ENCODE peak calls at places on chromosomes 1 and 21, in four cellular contexts. One of them, this sample, is unnamed.

GRCh38 chr1:155961937-155962336 is 16.4 kb downstream of the ARHGEF2 start:
- DNase-seq in hypothalamus: no peak
- DNase-seq in fibroblast of pulmonary artery: peak
- DNase-seq in NCI-H460: peak
- DNase-seq in this sample: no peak

GRCh38 chr1:99503276-99503747 is 142.6 kb upstream of the PALMD start:
- DNase-seq in hypothalamus: no peak
- DNase-seq in fibroblast of pulmonary artery: peak
- DNase-seq in NCI-H460: no peak
- DNase-seq in this sample: no peak

GRCh38 chr1:207241164-207241934 is 80.1 kb upstream of the CD55 start:
- DNase-seq in hypothalamus: no peak
- DNase-seq in fibroblast of pulmonary artery: no peak
- DNase-seq in NCI-H460: peak
- DNase-seq in this sample: no peak

GRCh38 chr1:205959789-205960188 is 16.5 kb upstream of the SLC26A9 start:
- DNase-seq in hypothalamus: no peak
- DNase-seq in fibroblast of pulmonary artery: no peak
- DNase-seq in NCI-H460: no peak
- DNase-seq in this sample: no peak

GRCh38 chr1:110390692-110391232 is at the start of gene SLC16A4:
- DNase-seq in hypothalamus: no peak
- DNase-seq in fibroblast of pulmonary artery: peak
- DNase-seq in NCI-H460: peak
- DNase-seq in this sample: no peak

GRCh38 chr1:206575165-206575893 is 36.9 kb downstream of the EIF2D start:
- DNase-seq in hypothalamus: no peak
- DNase-seq in fibroblast of pulmonary artery: peak
- DNase-seq in NCI-H460: no peak
- DNase-seq in this sample: peak

GRCh38 chr1:158534496-158534895 is 19.7 kb downstream of the OR6Y1 start:
- DNase-seq in hypothalamus: no peak
- DNase-seq in fibroblast of pulmonary artery: no peak
- DNase-seq in NCI-H460: no peak
- DNase-seq in this sample: no peak

GRCh38 chr1:24204116-24204515 is 17.0 kb upstream of the IFNLR1 start:
- DNase-seq in hypothalamus: no peak
- DNase-seq in fibroblast of pulmonary artery: no peak
- DNase-seq in NCI-H460: no peak
- DNase-seq in this sample: no peak

GRCh38 chr1:30847358-30847972 is 61.1 kb downstream of the SDC3 start:
- DNase-seq in hypothalamus: no peak
- DNase-seq in fibroblast of pulmonary artery: peak
- DNase-seq in NCI-H460: peak
- DNase-seq in this sample: no peak

GRCh38 chr1:194731025-194731424 is 1544.6 kb upstream of the B3GALT2 start:
- DNase-seq in hypothalamus: no peak
- DNase-seq in fibroblast of pulmonary artery: no peak
- DNase-seq in NCI-H460: no peak
- DNase-seq in this sample: no peak

GRCh38 chr21:33801424-33802405 is 113.9 kb downstream of the ATP5PO start:
- DNase-seq in hypothalamus: no peak
- DNase-seq in fibroblast of pulmonary artery: peak
- DNase-seq in NCI-H460: peak
- DNase-seq in this sample: peak

GRCh38 chr1:46618746-46619415 is 2.3 kb upstream of the MOB3C start:
- DNase-seq in hypothalamus: no peak
- DNase-seq in fibroblast of pulmonary artery: no peak
- DNase-seq in NCI-H460: no peak
- DNase-seq in this sample: no peak

This sample was measured in GDM1.